ENCODE peak calls at places on chromosomes 13 and 19, in ten cellular contexts. One of them, this sample, is unnamed.

GRCh38 chr13:24626449-24626848 is 53.8 kb upstream of the ATP12A start:
- DNase-seq in ureter: no peak
- DNase-seq in activated T-cell treated with anti-CD3 and anti-CD28 coated beads for 24 hours: no peak
- DNase-seq in fibroblast of lung: no peak
- DNase-seq in substantia nigra: no peak
- DNase-seq in activated effector memory CD4-positive, alpha-beta T cell treated with Interleukin-2 at 50 U/mL for 16 hours: peak; percentile 16
- DNase-seq in COR-L47: no peak
- DNase-seq in NCI-H2029 treated with DMSO at 0.1 percent for 48 hours: no peak
- DNase-seq in T-helper 2 cell: no peak
- DNase-seq in heart right ventricle: no peak
- DNase-seq in this sample: peak; percentile 65

GRCh38 chr19:1273263-1274041 is 1.9 kb upstream of the FAM174C start:
- DNase-seq in ureter: no peak
- DNase-seq in activated T-cell treated with anti-CD3 and anti-CD28 coated beads for 24 hours: no peak
- DNase-seq in fibroblast of lung: no peak
- DNase-seq in substantia nigra: no peak
- DNase-seq in activated effector memory CD4-positive, alpha-beta T cell treated with Interleukin-2 at 50 U/mL for 16 hours: no peak
- DNase-seq in COR-L47: no peak
- DNase-seq in NCI-H2029 treated with DMSO at 0.1 percent for 48 hours: no peak
- DNase-seq in T-helper 2 cell: no peak
- DNase-seq in heart right ventricle: peak; percentile 23
- DNase-seq in this sample: no peak

GRCh38 chr13:23766199-23766771 is 122.9 kb downstream of the MIPEP start:
- DNase-seq in ureter: no peak
- DNase-seq in activated T-cell treated with anti-CD3 and anti-CD28 coated beads for 24 hours: no peak
- DNase-seq in fibroblast of lung: no peak
- DNase-seq in substantia nigra: no peak
- DNase-seq in activated effector memory CD4-positive, alpha-beta T cell treated with Interleukin-2 at 50 U/mL for 16 hours: no peak
- DNase-seq in COR-L47: no peak
- DNase-seq in NCI-H2029 treated with DMSO at 0.1 percent for 48 hours: no peak
- DNase-seq in T-helper 2 cell: no peak
- DNase-seq in heart right ventricle: no peak
- DNase-seq in this sample: no peak

GRCh38 chr13:43567608-43568007 is 219.2 kb downstream of the ENOX1 start:
- DNase-seq in ureter: no peak
- DNase-seq in activated T-cell treated with anti-CD3 and anti-CD28 coated beads for 24 hours: no peak
- DNase-seq in fibroblast of lung: peak; percentile 52
- DNase-seq in substantia nigra: no peak
- DNase-seq in activated effector memory CD4-positive, alpha-beta T cell treated with Interleukin-2 at 50 U/mL for 16 hours: no peak
- DNase-seq in COR-L47: no peak
- DNase-seq in NCI-H2029 treated with DMSO at 0.1 percent for 48 hours: no peak
- DNase-seq in T-helper 2 cell: no peak
- DNase-seq in heart right ventricle: no peak
- DNase-seq in this sample: no peak

GRCh38 chr19:19537321-19538048 is 580 bp upstream of the CILP2 start:
- DNase-seq in ureter: no peak
- DNase-seq in activated T-cell treated with anti-CD3 and anti-CD28 coated beads for 24 hours: no peak
- DNase-seq in fibroblast of lung: no peak
- DNase-seq in substantia nigra: no peak
- DNase-seq in activated effector memory CD4-positive, alpha-beta T cell treated with Interleukin-2 at 50 U/mL for 16 hours: no peak
- DNase-seq in COR-L47: no peak
- DNase-seq in NCI-H2029 treated with DMSO at 0.1 percent for 48 hours: no peak
- DNase-seq in T-helper 2 cell: no peak
- DNase-seq in heart right ventricle: no peak
- DNase-seq in this sample: no peak

GRCh38 chr19:45446295-45446694 is 21.5 kb upstream of the FOSB start:
- DNase-seq in ureter: no peak
- DNase-seq in activated T-cell treated with anti-CD3 and anti-CD28 coated beads for 24 hours: no peak
- DNase-seq in fibroblast of lung: peak; percentile 60
- DNase-seq in substantia nigra: no peak
- DNase-seq in activated effector memory CD4-positive, alpha-beta T cell treated with Interleukin-2 at 50 U/mL for 16 hours: no peak
- DNase-seq in COR-L47: peak; percentile 30
- DNase-seq in NCI-H2029 treated with DMSO at 0.1 percent for 48 hours: no peak
- DNase-seq in T-helper 2 cell: no peak
- DNase-seq in heart right ventricle: no peak
- DNase-seq in this sample: no peak

GRCh38 chr19:401836-402535 is 7.0 kb downstream of the C2CD4C start:
- DNase-seq in ureter: no peak
- DNase-seq in activated T-cell treated with anti-CD3 and anti-CD28 coated beads for 24 hours: no peak
- DNase-seq in fibroblast of lung: no peak
- DNase-seq in substantia nigra: no peak
- DNase-seq in activated effector memory CD4-positive, alpha-beta T cell treated with Interleukin-2 at 50 U/mL for 16 hours: no peak
- DNase-seq in COR-L47: peak; percentile 84
- DNase-seq in NCI-H2029 treated with DMSO at 0.1 percent for 48 hours: no peak
- DNase-seq in T-helper 2 cell: no peak
- DNase-seq in heart right ventricle: peak; percentile 6
- DNase-seq in this sample: no peak

GRCh38 chr13:44471686-44472085 is 98.1 kb downstream of the SERP2 start:
- DNase-seq in ureter: no peak
- DNase-seq in activated T-cell treated with anti-CD3 and anti-CD28 coated beads for 24 hours: no peak
- DNase-seq in fibroblast of lung: peak; percentile 28
- DNase-seq in substantia nigra: no peak
- DNase-seq in activated effector memory CD4-positive, alpha-beta T cell treated with Interleukin-2 at 50 U/mL for 16 hours: no peak
- DNase-seq in COR-L47: no peak
- DNase-seq in NCI-H2029 treated with DMSO at 0.1 percent for 48 hours: no peak
- DNase-seq in T-helper 2 cell: no peak
- DNase-seq in heart right ventricle: no peak
- DNase-seq in this sample: no peak